ENCODE peak calls at places on chromosome 7, in ten cellular contexts. E, A, G, T, L, B, H, Q, J and C are unnamed samples.

GRCh38 chr7:131261476-131261994 is 66.1 kb upstream of the MKLN1 start:
- DNase-seq in L (no peak), T (no peak), J (no peak), E (no peak), Q (no peak), G (no peak), B (no peak), A (no peak), H (no peak), C (no peak)

GRCh38 chr7:73725703-73726466 is 6.4 kb upstream of the STX1A start:
- DNase-seq in H (peak; percentile 66), L (peak; percentile 84), G (peak; percentile 82), T (peak; percentile 94), E (peak; percentile 64), J (peak; percentile 95), Q (peak; percentile 78), B (peak; percentile 92), A (no peak), C (peak; percentile 67)

GRCh38 chr7:115135769-115136410 is 214.0 kb downstream of the MDFIC start:
- DNase-seq in L (no peak), H (peak; percentile 2), J (no peak), B (no peak), T (no peak), E (peak; percentile 21), A (no peak), Q (no peak), G (no peak), C (no peak)

GRCh38 chr7:2006921-2007381 is 225.8 kb downstream of the MAD1L1 start:
- DNase-seq in L (no peak), B (no peak), E (no peak), A (no peak), G (no peak), Q (no peak), H (no peak), T (no peak), J (no peak), C (no peak)

GRCh38 chr7:30528779-30529178 is 24.1 kb upstream of the GGCT start:
- DNase-seq in L (no peak), G (no peak), H (no peak), E (no peak), Q (no peak), T (no peak), B (no peak), J (no peak), A (no peak), C (no peak)

GRCh38 chr7:103752995-103753394 is 236.5 kb downstream of the RELN start:
- DNase-seq in A (peak; percentile 1), J (no peak), T (no peak), Q (no peak), B (no peak), E (peak; percentile 25), G (no peak), L (no peak), H (no peak), C (no peak)

GRCh38 chr7:142412551-142413193 is 154.8 kb upstream of the PRSS58 start:
- DNase-seq in H (peak; percentile 42), T (peak; percentile 61), E (peak; percentile 75), B (no peak), G (peak; percentile 35), L (no peak), Q (peak; percentile 58), J (peak; percentile 57), A (peak; percentile 34), C (peak; percentile 38)

GRCh38 chr7:141676618-141677017 is 25.3 kb downstream of the DENND11 start:
- DNase-seq in A (no peak), L (no peak), Q (no peak), G (no peak), H (no peak), T (no peak), J (no peak), E (peak; percentile 55), B (no peak), C (no peak)

GRCh38 chr7:42980514-42980913 is 48.3 kb downstream of the MRPL32 start:
- DNase-seq in B (no peak), E (no peak), A (no peak), J (no peak), L (no peak), Q (no peak), T (no peak), G (no peak), H (no peak), C (no peak)

GRCh38 chr7:98802088-98802780 is 67.6 kb downstream of the TMEM130 start:
- DNase-seq in H (peak; percentile 11), T (no peak), G (no peak), Q (peak; percentile 84), B (no peak), A (peak; percentile 66), J (no peak), L (peak; percentile 89), E (peak; percentile 72), C (peak; percentile 73)

GRCh38 chr7:73650524-73650923 is 17.1 kb upstream of the VPS37D start:
- DNase-seq in T (no peak), G (no peak), A (no peak), B (no peak), L (no peak), E (no peak), H (no peak), Q (peak; percentile 9), J (no peak), C (no peak)

GRCh38 chr7:151076863-151077704 is 3.5 kb downstream of the FASTK start:
- DNase-seq in B (no peak), J (no peak), Q (no peak), E (no peak), H (no peak), T (peak; percentile 69), A (no peak), G (no peak), L (no peak), C (no peak)

GRCh38 chr7:83643754-83644153 is 5.2 kb downstream of the SEMA3E start:
- DNase-seq in H (no peak), T (no peak), B (peak; percentile 57), A (no peak), J (no peak), E (no peak), G (no peak), Q (no peak), L (no peak), C (no peak)

GRCh38 chr7:110531186-110531585 is 559.7 kb upstream of the LRRN3 start:
- DNase-seq in B (no peak), H (no peak), E (no peak), J (no peak), G (no peak), T (no peak), L (no peak), Q (no peak), A (no peak), C (no peak)

GRCh38 chr7:12475362-12476063 is 71.8 kb upstream of the VWDE start:
- DNase-seq in E (peak; percentile 82), G (peak; percentile 32), L (no peak), J (no peak), Q (no peak), H (no peak), B (no peak), A (peak; percentile 69), T (no peak), C (no peak)

GRCh38 chr7:119270045-119270464 is 1002.9 kb upstream of the KCND2 start:
- DNase-seq in G (peak; percentile 72), T (peak; percentile 49), L (peak; percentile 75), E (peak; percentile 77), B (peak; percentile 54), A (peak; percentile 3), H (peak; percentile 68), J (peak; percentile 79), Q (peak; percentile 33), C (peak; percentile 18)

GRCh38 chr7:100691676-100692577 is 2.1 kb downstream of the GIGYF1 start:
- DNase-seq in E (peak; percentile 70), G (peak; percentile 66), T (peak; percentile 85), J (peak; percentile 87), B (peak; percentile 78), A (peak; percentile 59), Q (peak; percentile 87), L (peak; percentile 58), H (peak; percentile 73), C (peak; percentile 85)

GRCh38 chr7:19470031-19470430 is 238.8 kb downstream of the POLR1F start:
- DNase-seq in Q (no peak), T (no peak), J (no peak), A (no peak), G (no peak), L (no peak), B (no peak), H (no peak), E (peak; percentile 10), C (no peak)

GRCh38 chr7:150406311-150406564 is 27.1 kb downstream of the ZNF775 start:
- DNase-seq in B (no peak), G (no peak), H (no peak), J (no peak), A (no peak), Q (no peak), L (no peak), T (no peak), E (no peak), C (peak; percentile 24)